ENCODE peak calls at places on chromosomes 7 and 10, in four cellular contexts. One of them, this sample, is unnamed.

GRCh38 chr7:50565977-50566376 is 772 bp upstream of the DDC start:
- DNase-seq in K562: no peak
- DNase-seq in GM12878: no peak
- DNase-seq in HL-60: no peak
- DNase-seq in this sample: no peak

GRCh38 chr7:51249187-51249945 is 67.2 kb downstream of the COBL start:
- DNase-seq in GM12878: no peak
- DNase-seq in K562: no peak
- DNase-seq in HL-60: no peak
- DNase-seq in this sample: no peak

GRCh38 chr10:79152423-79152817 is 83.7 kb downstream of the ZMIZ1 start:
- DNase-seq in HL-60: no peak
- DNase-seq in K562: peak
- DNase-seq in GM12878: no peak
- DNase-seq in this sample: no peak

GRCh38 chr7:42407311-42407710 is 170.3 kb upstream of the GLI3 start:
- DNase-seq in GM12878: no peak
- DNase-seq in K562: no peak
- DNase-seq in HL-60: no peak
- DNase-seq in this sample: no peak

GRCh38 chr7:36875794-36876193 is 151.5 kb upstream of the AOAH start:
- DNase-seq in GM12878: no peak
- DNase-seq in K562: no peak
- DNase-seq in HL-60: no peak
- DNase-seq in this sample: no peak

GRCh38 chr7:127252736-127253288 is at the start of gene GRM8:
- DNase-seq in HL-60: no peak
- DNase-seq in K562: peak
- DNase-seq in GM12878: no peak
- DNase-seq in this sample: peak

GRCh38 chr7:129492406-129492805 is 9.9 kb upstream of the SMKR1 start:
- DNase-seq in HL-60: no peak
- DNase-seq in K562: no peak
- DNase-seq in GM12878: no peak
- DNase-seq in this sample: no peak

GRCh38 chr7:128214463-128214862 is 26.6 kb upstream of the LEP start:
- DNase-seq in K562: no peak
- DNase-seq in HL-60: no peak
- DNase-seq in GM12878: no peak
- DNase-seq in this sample: no peak

GRCh38 chr10:67969875-67970274 is 85.4 kb downstream of the SIRT1 start:
- DNase-seq in HL-60: no peak
- DNase-seq in GM12878: no peak
- DNase-seq in K562: no peak
- DNase-seq in this sample: no peak

GRCh38 chr7:1785839-1786238 is 115.8 kb downstream of the ELFN1 start:
- DNase-seq in K562: no peak
- DNase-seq in HL-60: no peak
- DNase-seq in GM12878: no peak
- DNase-seq in this sample: no peak

GRCh38 chr10:124322191-124322980 is 96.3 kb downstream of the OAT start:
- DNase-seq in HL-60: no peak
- DNase-seq in GM12878: no peak
- DNase-seq in K562: no peak
- DNase-seq in this sample: no peak

GRCh38 chr7:152338553-152338952 is 97.2 kb downstream of the KMT2C start:
- DNase-seq in HL-60: no peak
- DNase-seq in GM12878: no peak
- DNase-seq in K562: no peak
- DNase-seq in this sample: no peak

GRCh38 chr7:1502845-1503244 is 1.3 kb downstream of the INTS1 start:
- DNase-seq in K562: no peak
- DNase-seq in HL-60: no peak
- DNase-seq in GM12878: no peak
- DNase-seq in this sample: no peak

GRCh38 chr7:132489776-132490237 is 86.5 kb downstream of the PLXNA4 start:
- DNase-seq in GM12878: no peak
- DNase-seq in HL-60: no peak
- DNase-seq in K562: peak
- DNase-seq in this sample: no peak

GRCh38 chr10:43251664-43252165 is 15.2 kb downstream of the RASGEF1A start:
- DNase-seq in GM12878: no peak
- DNase-seq in HL-60: no peak
- DNase-seq in K562: no peak
- DNase-seq in this sample: no peak

GRCh38 chr10:32065871-32066270 is 9.6 kb upstream of the KIF5B start:
- DNase-seq in GM12878: no peak
- DNase-seq in HL-60: peak
- DNase-seq in K562: no peak
- DNase-seq in this sample: no peak

GRCh38 chr7:142739927-142740492 is 9.3 kb upstream of the PRSS1 start:
- DNase-seq in HL-60: no peak
- DNase-seq in GM12878: no peak
- DNase-seq in K562: peak
- DNase-seq in this sample: no peak

GRCh38 chr7:90597527-90597871 is 1.4 kb downstream of the CDK14 start:
- DNase-seq in GM12878: no peak
- DNase-seq in K562: no peak
- DNase-seq in HL-60: no peak
- DNase-seq in this sample: no peak

GRCh38 chr7:107725138-107725740 is 18.7 kb upstream of the CBLL1 start:
- DNase-seq in K562: peak
- DNase-seq in GM12878: peak
- DNase-seq in HL-60: peak
- DNase-seq in this sample: peak

GRCh38 chr10:29322918-29323317 is 34.0 kb downstream of the LYZL1 start:
- DNase-seq in K562: no peak
- DNase-seq in HL-60: no peak
- DNase-seq in GM12878: no peak
- DNase-seq in this sample: no peak

GRCh38 chr10:71265618-71266146 is 53.3 kb downstream of the UNC5B start:
- DNase-seq in GM12878: no peak
- DNase-seq in K562: no peak
- DNase-seq in HL-60: no peak
- DNase-seq in this sample: no peak

GRCh38 chr10:84352251-84352842 is 24.0 kb downstream of the CCSER2 start:
- DNase-seq in GM12878: no peak
- DNase-seq in HL-60: peak
- DNase-seq in K562: peak
- DNase-seq in this sample: peak

GRCh38 chr10:49748006-49748405 is 14.1 kb downstream of the OGDHL start:
- DNase-seq in GM12878: no peak
- DNase-seq in K562: no peak
- DNase-seq in HL-60: no peak
- DNase-seq in this sample: no peak

GRCh38 chr10:132632851-132633684 is 95.5 kb downstream of the INPP5A start:
- DNase-seq in GM12878: no peak
- DNase-seq in HL-60: no peak
- DNase-seq in K562: no peak
- DNase-seq in this sample: no peak

GRCh38 chr10:33309410-33309809 is 25.1 kb downstream of the NRP1 start:
- DNase-seq in HL-60: peak
- DNase-seq in GM12878: no peak
- DNase-seq in K562: no peak
- DNase-seq in this sample: no peak

GRCh38 chr10:86647773-86648705 is 6.3 kb upstream of the OPN4 start:
- DNase-seq in K562: no peak
- DNase-seq in HL-60: no peak
- DNase-seq in GM12878: no peak
- DNase-seq in this sample: no peak

GRCh38 chr7:101099969-101100781 is 14.9 kb downstream of the TRIM56 start:
- DNase-seq in K562: peak
- DNase-seq in GM12878: no peak
- DNase-seq in HL-60: peak
- DNase-seq in this sample: no peak

GRCh38 chr7:102927303-102927933 is 14.6 kb downstream of the LRRC17 start:
- DNase-seq in GM12878: no peak
- DNase-seq in K562: no peak
- DNase-seq in HL-60: no peak
- DNase-seq in this sample: no peak

GRCh38 chr10:76160758-76161555 is 729.5 kb downstream of the LRMDA start:
- DNase-seq in HL-60: no peak
- DNase-seq in K562: no peak
- DNase-seq in GM12878: no peak
- DNase-seq in this sample: no peak

GRCh38 chr7:116780966-116781365 is 81.4 kb upstream of the CAPZA2 start:
- DNase-seq in HL-60: no peak
- DNase-seq in GM12878: no peak
- DNase-seq in K562: no peak
- DNase-seq in this sample: no peak

GRCh38 chr10:130767116-130767730 is 544.3 kb downstream of the TCERG1L start:
- DNase-seq in HL-60: no peak
- DNase-seq in K562: no peak
- DNase-seq in GM12878: no peak
- DNase-seq in this sample: no peak

GRCh38 chr7:97620495-97620894 is 111.4 kb upstream of the TAC1 start:
- DNase-seq in HL-60: no peak
- DNase-seq in GM12878: no peak
- DNase-seq in K562: no peak
- DNase-seq in this sample: no peak
- TF ChIP-seq POLR2AphosphoS5 in HL-60: no peak
- TF ChIP-seq POLR2AphosphoS5 in GM12878: no peak
- TF ChIP-seq POLR2AphosphoS5 in K562: no peak
- TF ChIP-seq POLR2AphosphoS5 in this sample: no peak

DNA sequence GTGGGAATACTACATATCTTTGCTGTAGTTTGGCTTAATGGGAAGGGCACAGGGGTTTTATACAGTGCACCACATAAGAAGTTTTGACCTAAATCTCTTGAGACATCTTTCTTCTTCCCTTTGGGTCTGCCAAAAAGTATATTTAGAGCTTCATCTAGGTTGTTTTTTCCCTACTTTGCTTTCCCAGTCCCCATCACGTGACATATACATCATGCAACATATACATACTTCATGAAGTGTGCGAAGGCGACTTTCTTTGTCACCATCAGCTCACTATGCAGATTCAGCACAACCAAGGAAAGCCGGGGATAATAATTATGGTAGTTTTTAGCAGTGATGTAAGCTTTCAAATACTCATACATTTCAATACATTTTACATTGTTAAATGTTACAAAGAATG is 177.1 kb upstream of the PPP1R3A start:
- DNase-seq in K562: no peak
- DNase-seq in HL-60: no peak
- DNase-seq in GM12878: no peak
- DNase-seq in this sample: no peak
- TF ChIP-seq SPI1 in K562: no peak
- TF ChIP-seq SPI1 in HL-60: no peak
- TF ChIP-seq SPI1 in GM12878: no peak
- TF ChIP-seq SPI1 in this sample: no peak

GRCh38 chr10:111076682-111077661 is at the start of gene ADRA2A:
- DNase-seq in HL-60: peak
- DNase-seq in K562: no peak
- DNase-seq in GM12878: no peak
- DNase-seq in this sample: peak
- TF ChIP-seq POLR2AphosphoS5 in HL-60: no peak
- TF ChIP-seq POLR2AphosphoS5 in K562: no peak
- TF ChIP-seq POLR2AphosphoS5 in GM12878: no peak
- TF ChIP-seq POLR2AphosphoS5 in this sample: no peak

GRCh38 chr7:7182156-7183060 is at the start of gene C1GALT1:
- DNase-seq in HL-60: peak
- DNase-seq in K562: peak
- DNase-seq in GM12878: peak
- DNase-seq in this sample: peak

GRCh38 chr7:7185382-7185989 is 3.1 kb downstream of the C1GALT1 start:
- DNase-seq in GM12878: no peak
- DNase-seq in K562: no peak
- DNase-seq in HL-60: no peak
- DNase-seq in this sample: no peak

GRCh38 chr7:7183833-7184463 is 1.6 kb downstream of the C1GALT1 start:
- DNase-seq in K562: no peak
- DNase-seq in GM12878: no peak
- DNase-seq in HL-60: no peak
- DNase-seq in this sample: no peak

GRCh38 chr7:7181519-7182155 is 707 bp upstream of the C1GALT1 start:
- DNase-seq in K562: peak
- DNase-seq in HL-60: peak
- DNase-seq in GM12878: peak
- DNase-seq in this sample: peak

DNA sequence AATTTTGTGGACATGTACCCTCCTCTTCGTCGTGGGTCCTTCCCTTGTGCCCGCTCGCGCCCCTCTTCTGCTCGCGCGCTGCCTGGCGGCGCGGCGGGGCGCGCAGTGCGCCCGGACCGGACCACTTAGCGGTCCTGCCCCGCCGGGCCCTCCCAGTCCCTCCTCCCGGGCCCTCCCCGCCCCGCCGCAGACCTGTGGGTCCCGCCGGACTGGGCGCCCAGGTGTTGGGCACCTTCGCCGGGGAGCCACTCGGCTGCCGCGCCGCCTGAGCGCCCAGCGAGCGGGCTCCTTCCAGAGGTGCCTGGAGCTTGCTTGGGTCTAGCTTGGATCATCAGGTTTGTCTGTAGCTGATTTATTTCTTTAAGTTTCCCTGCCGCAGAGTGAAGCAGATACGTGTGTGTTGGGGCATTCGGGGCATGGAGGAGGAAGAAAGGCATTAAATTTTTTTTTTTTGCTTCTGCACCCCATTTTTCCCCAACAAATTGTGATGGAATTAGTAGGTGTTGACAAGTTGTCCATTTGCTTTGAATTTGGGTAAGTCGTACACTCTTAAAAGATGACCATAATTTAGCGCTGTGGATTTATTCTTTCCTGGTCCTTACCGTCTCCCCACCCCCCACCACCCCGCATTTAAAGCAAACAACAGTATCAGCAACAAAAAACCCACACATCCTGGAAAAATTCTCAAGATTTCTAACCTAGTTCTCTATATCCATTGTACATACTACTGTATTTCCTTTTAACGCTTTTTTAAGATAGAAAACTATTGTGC is 903 bp downstream of the C1GALT1 start:
- DNase-seq in GM12878: no peak
- DNase-seq in HL-60: peak
- DNase-seq in K562: peak
- DNase-seq in this sample: peak
- TF ChIP-seq SPI1 in GM12878: no peak
- TF ChIP-seq SPI1 in HL-60: no peak
- TF ChIP-seq SPI1 in K562: no peak
- TF ChIP-seq SPI1 in this sample: no peak

DNA sequence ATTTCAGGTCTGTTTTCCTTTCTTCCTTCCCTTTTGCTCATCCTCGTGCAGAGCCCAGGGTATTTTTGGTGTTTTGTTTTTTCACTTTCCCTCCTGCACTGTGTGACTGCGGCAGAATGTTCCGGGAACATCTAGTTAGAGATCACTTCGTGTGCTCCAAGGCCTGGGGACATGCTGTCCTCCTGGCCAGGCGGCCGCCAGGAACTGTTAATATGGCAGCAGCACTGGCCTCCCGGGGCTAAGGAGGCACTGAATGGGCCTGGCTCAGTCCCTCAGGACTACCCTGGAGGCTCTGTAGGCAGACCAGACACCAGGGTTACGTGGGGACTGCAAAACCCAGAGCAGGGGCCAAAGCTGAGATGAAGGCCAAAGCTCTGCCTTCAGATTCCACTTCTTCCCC is 43.1 kb upstream of the TCF7L2 start:
- DNase-seq in K562: no peak
- DNase-seq in HL-60: no peak
- DNase-seq in GM12878: no peak
- DNase-seq in this sample: no peak
- TF ChIP-seq POLR2AphosphoS5 in K562: no peak
- TF ChIP-seq POLR2AphosphoS5 in HL-60: no peak
- TF ChIP-seq POLR2AphosphoS5 in GM12878: no peak
- TF ChIP-seq POLR2AphosphoS5 in this sample: no peak